ENCODE peak calls at places on chromosomes 6 and 20, in five cellular contexts. One of them, this sample, is unnamed.

GRCh38 chr20:25297141-25297905 is 49.4 kb downstream of the PYGB start:
- DNase-seq in IMR-90: no peak
- DNase-seq in CD4-positive, CD25-positive, alpha-beta regulatory T cell: no peak
- DNase-seq in heart left ventricle: no peak
- DNase-seq in Peyer's patch: no peak
- DNase-seq in this sample: no peak

GRCh38 chr6:167394820-167395219 is 69.9 kb downstream of the TTLL2 start:
- DNase-seq in heart left ventricle: no peak
- DNase-seq in IMR-90: no peak
- DNase-seq in Peyer's patch: no peak
- DNase-seq in CD4-positive, CD25-positive, alpha-beta regulatory T cell: no peak
- DNase-seq in this sample: no peak

GRCh38 chr20:5569021-5569420 is 181.2 kb upstream of the SHLD1 start:
- DNase-seq in Peyer's patch: peak
- DNase-seq in heart left ventricle: no peak
- DNase-seq in CD4-positive, CD25-positive, alpha-beta regulatory T cell: peak
- DNase-seq in IMR-90: peak
- DNase-seq in this sample: no peak

GRCh38 chr6:97074785-97075184 is 150.3 kb downstream of the KLHL32 start:
- DNase-seq in IMR-90: no peak
- DNase-seq in CD4-positive, CD25-positive, alpha-beta regulatory T cell: no peak
- DNase-seq in heart left ventricle: no peak
- DNase-seq in Peyer's patch: no peak
- DNase-seq in this sample: no peak

GRCh38 chr6:83117802-83118201 is 50.3 kb downstream of the DOP1A start:
- DNase-seq in IMR-90: no peak
- DNase-seq in CD4-positive, CD25-positive, alpha-beta regulatory T cell: no peak
- DNase-seq in Peyer's patch: no peak
- DNase-seq in heart left ventricle: no peak
- DNase-seq in this sample: no peak

GRCh38 chr20:17558154-17558940 is 11.5 kb upstream of the DSTN start:
- DNase-seq in CD4-positive, CD25-positive, alpha-beta regulatory T cell: no peak
- DNase-seq in IMR-90: peak
- DNase-seq in heart left ventricle: peak
- DNase-seq in Peyer's patch: peak
- DNase-seq in this sample: peak

GRCh38 chr6:146878564-146879343 is 280.0 kb downstream of the ADGB start:
- DNase-seq in CD4-positive, CD25-positive, alpha-beta regulatory T cell: no peak
- DNase-seq in IMR-90: no peak
- DNase-seq in heart left ventricle: no peak
- DNase-seq in Peyer's patch: peak
- DNase-seq in this sample: no peak

GRCh38 chr6:76166874-76167273 is 94.4 kb upstream of the IMPG1 start:
- DNase-seq in IMR-90: no peak
- DNase-seq in Peyer's patch: no peak
- DNase-seq in CD4-positive, CD25-positive, alpha-beta regulatory T cell: no peak
- DNase-seq in heart left ventricle: no peak
- DNase-seq in this sample: no peak

GRCh38 chr20:38651562-38651961 is 50.0 kb downstream of the ARHGAP40 start:
- DNase-seq in heart left ventricle: no peak
- DNase-seq in Peyer's patch: no peak
- DNase-seq in CD4-positive, CD25-positive, alpha-beta regulatory T cell: no peak
- DNase-seq in IMR-90: no peak
- DNase-seq in this sample: no peak

GRCh38 chr20:47660983-47661711 is 124.1 kb downstream of the SULF2 start:
- DNase-seq in heart left ventricle: no peak
- DNase-seq in CD4-positive, CD25-positive, alpha-beta regulatory T cell: no peak
- DNase-seq in IMR-90: no peak
- DNase-seq in Peyer's patch: no peak
- DNase-seq in this sample: no peak

GRCh38 chr6:44580901-44581300 is 193.4 kb downstream of the CDC5L start:
- DNase-seq in CD4-positive, CD25-positive, alpha-beta regulatory T cell: no peak
- DNase-seq in IMR-90: peak
- DNase-seq in Peyer's patch: no peak
- DNase-seq in heart left ventricle: no peak
- DNase-seq in this sample: no peak

GRCh38 chr20:21515300-21516179 is 1.7 kb upstream of the NKX2-2 start:
- DNase-seq in Peyer's patch: no peak
- DNase-seq in IMR-90: no peak
- DNase-seq in heart left ventricle: no peak
- DNase-seq in CD4-positive, CD25-positive, alpha-beta regulatory T cell: no peak
- DNase-seq in this sample: no peak

GRCh38 chr6:36383608-36384007 is 3.9 kb downstream of the ETV7 start:
- DNase-seq in IMR-90: no peak
- DNase-seq in Peyer's patch: no peak
- DNase-seq in CD4-positive, CD25-positive, alpha-beta regulatory T cell: no peak
- DNase-seq in heart left ventricle: no peak
- DNase-seq in this sample: no peak

GRCh38 chr6:68726307-68726706 is 91.2 kb downstream of the ADGRB3 start:
- DNase-seq in Peyer's patch: no peak
- DNase-seq in CD4-positive, CD25-positive, alpha-beta regulatory T cell: no peak
- DNase-seq in IMR-90: no peak
- DNase-seq in heart left ventricle: no peak
- DNase-seq in this sample: no peak

GRCh38 chr6:57173056-57173885 is 1.1 kb downstream of the BAG2 start:
- DNase-seq in CD4-positive, CD25-positive, alpha-beta regulatory T cell: no peak
- DNase-seq in IMR-90: peak
- DNase-seq in Peyer's patch: peak
- DNase-seq in heart left ventricle: peak
- DNase-seq in this sample: no peak

GRCh38 chr20:33251496-33251895 is 15.7 kb downstream of the BPIFA1 start:
- DNase-seq in CD4-positive, CD25-positive, alpha-beta regulatory T cell: no peak
- DNase-seq in heart left ventricle: no peak
- DNase-seq in Peyer's patch: no peak
- DNase-seq in IMR-90: no peak
- DNase-seq in this sample: no peak

GRCh38 chr6:125918681-125919566 is 37.6 kb upstream of the HINT3 start:
- DNase-seq in Peyer's patch: peak
- DNase-seq in IMR-90: peak
- DNase-seq in heart left ventricle: no peak
- DNase-seq in CD4-positive, CD25-positive, alpha-beta regulatory T cell: peak
- DNase-seq in this sample: peak

GRCh38 chr6:110629153-110629552 is 152.7 kb upstream of the SLC22A16 start:
- DNase-seq in Peyer's patch: no peak
- DNase-seq in heart left ventricle: no peak
- DNase-seq in CD4-positive, CD25-positive, alpha-beta regulatory T cell: no peak
- DNase-seq in IMR-90: no peak
- DNase-seq in this sample: no peak

GRCh38 chr6:142878407-142878806 is 66.6 kb downstream of the HIVEP2 start:
- DNase-seq in IMR-90: no peak
- DNase-seq in heart left ventricle: peak
- DNase-seq in CD4-positive, CD25-positive, alpha-beta regulatory T cell: no peak
- DNase-seq in Peyer's patch: no peak
- DNase-seq in this sample: no peak

GRCh38 chr6:52407467-52407866 is 12.7 kb upstream of the EFHC1 start:
- DNase-seq in Peyer's patch: no peak
- DNase-seq in IMR-90: peak
- DNase-seq in CD4-positive, CD25-positive, alpha-beta regulatory T cell: no peak
- DNase-seq in heart left ventricle: no peak
- DNase-seq in this sample: no peak

GRCh38 chr6:120147218-120147871 is 797.8 kb upstream of the MAN1A1 start:
- DNase-seq in heart left ventricle: no peak
- DNase-seq in Peyer's patch: no peak
- DNase-seq in IMR-90: no peak
- DNase-seq in CD4-positive, CD25-positive, alpha-beta regulatory T cell: no peak
- DNase-seq in this sample: no peak

GRCh38 chr6:63245908-63246307 is 34.6 kb downstream of the FKBP1C start:
- DNase-seq in heart left ventricle: no peak
- DNase-seq in Peyer's patch: no peak
- DNase-seq in CD4-positive, CD25-positive, alpha-beta regulatory T cell: no peak
- DNase-seq in IMR-90: no peak
- DNase-seq in this sample: no peak

GRCh38 chr20:44580581-44581268 is 1.7 kb upstream of the PKIG start:
- DNase-seq in Peyer's patch: no peak
- DNase-seq in heart left ventricle: no peak
- DNase-seq in CD4-positive, CD25-positive, alpha-beta regulatory T cell: no peak
- DNase-seq in IMR-90: no peak
- DNase-seq in this sample: no peak

DNA sequence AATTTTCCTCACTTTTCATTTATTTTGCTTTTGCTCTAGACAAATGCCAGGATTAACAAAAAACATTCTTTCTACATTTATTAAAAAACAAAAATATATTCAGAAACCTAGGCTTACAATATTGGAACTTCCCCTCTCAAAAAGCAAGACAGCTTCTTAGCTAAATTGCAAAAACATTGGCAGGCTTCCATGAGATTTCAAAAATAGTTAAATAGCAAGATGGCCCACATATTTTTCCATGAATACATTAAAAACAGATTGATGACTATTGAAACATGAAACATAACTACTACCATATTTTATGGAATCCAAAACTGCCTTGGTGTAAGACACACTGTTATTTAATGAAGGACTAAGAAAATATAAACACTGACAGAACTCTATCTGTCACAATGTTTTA is 92.0 kb downstream of the LY86 start:
- DNase-seq in heart left ventricle: no peak
- DNase-seq in Peyer's patch: no peak
- DNase-seq in IMR-90: no peak
- DNase-seq in CD4-positive, CD25-positive, alpha-beta regulatory T cell: no peak
- DNase-seq in this sample: no peak
- H3K27ac ChIP-seq in heart left ventricle: no peak
- H3K27ac ChIP-seq in Peyer's patch: no peak
- H3K27ac ChIP-seq in IMR-90: no peak
- H3K27ac ChIP-seq in CD4-positive, CD25-positive, alpha-beta regulatory T cell: no peak
- H3K27ac ChIP-seq in this sample: no peak

GRCh38 chr6:84739866-84740208 is 24.6 kb downstream of the TBX18 start:
- DNase-seq in Peyer's patch: no peak
- DNase-seq in IMR-90: no peak
- DNase-seq in heart left ventricle: no peak
- DNase-seq in CD4-positive, CD25-positive, alpha-beta regulatory T cell: no peak
- DNase-seq in this sample: peak
- H3K27ac ChIP-seq in Peyer's patch: no peak
- H3K27ac ChIP-seq in IMR-90: no peak
- H3K27ac ChIP-seq in heart left ventricle: no peak
- H3K27ac ChIP-seq in CD4-positive, CD25-positive, alpha-beta regulatory T cell: no peak
- H3K27ac ChIP-seq in this sample: peak

GRCh38 chr6:139313784-139314545 is 22.2 kb upstream of the TXLNB start:
- DNase-seq in heart left ventricle: no peak
- DNase-seq in Peyer's patch: no peak
- DNase-seq in CD4-positive, CD25-positive, alpha-beta regulatory T cell: no peak
- DNase-seq in IMR-90: peak
- DNase-seq in this sample: no peak
- H3K27ac ChIP-seq in heart left ventricle: no peak
- H3K27ac ChIP-seq in Peyer's patch: no peak
- H3K27ac ChIP-seq in CD4-positive, CD25-positive, alpha-beta regulatory T cell: no peak
- H3K27ac ChIP-seq in IMR-90: no peak
- H3K27ac ChIP-seq in this sample: no peak

GRCh38 chr6:16157909-16158308 is 29.0 kb downstream of the MYLIP start:
- DNase-seq in heart left ventricle: peak
- DNase-seq in Peyer's patch: no peak
- DNase-seq in IMR-90: no peak
- DNase-seq in CD4-positive, CD25-positive, alpha-beta regulatory T cell: no peak
- DNase-seq in this sample: no peak
- H3K27ac ChIP-seq in heart left ventricle: no peak
- H3K27ac ChIP-seq in Peyer's patch: no peak
- H3K27ac ChIP-seq in IMR-90: no peak
- H3K27ac ChIP-seq in CD4-positive, CD25-positive, alpha-beta regulatory T cell: no peak
- H3K27ac ChIP-seq in this sample: no peak

GRCh38 chr6:39209360-39209811 is 19.9 kb downstream of the KCNK5 start:
- DNase-seq in IMR-90: no peak
- DNase-seq in CD4-positive, CD25-positive, alpha-beta regulatory T cell: no peak
- DNase-seq in heart left ventricle: no peak
- DNase-seq in Peyer's patch: no peak
- DNase-seq in this sample: no peak
- H3K27ac ChIP-seq in IMR-90: no peak
- H3K27ac ChIP-seq in CD4-positive, CD25-positive, alpha-beta regulatory T cell: no peak
- H3K27ac ChIP-seq in heart left ventricle: no peak
- H3K27ac ChIP-seq in Peyer's patch: peak
- H3K27ac ChIP-seq in this sample: no peak

GRCh38 chr6:53718597-53719460 is 53.3 kb upstream of the KLHL31 start:
- DNase-seq in IMR-90: peak
- DNase-seq in heart left ventricle: peak
- DNase-seq in CD4-positive, CD25-positive, alpha-beta regulatory T cell: peak
- DNase-seq in Peyer's patch: peak
- DNase-seq in this sample: peak
- H3K27ac ChIP-seq in IMR-90: no peak
- H3K27ac ChIP-seq in heart left ventricle: no peak
- H3K27ac ChIP-seq in CD4-positive, CD25-positive, alpha-beta regulatory T cell: no peak
- H3K27ac ChIP-seq in Peyer's patch: no peak
- H3K27ac ChIP-seq in this sample: no peak

DNA sequence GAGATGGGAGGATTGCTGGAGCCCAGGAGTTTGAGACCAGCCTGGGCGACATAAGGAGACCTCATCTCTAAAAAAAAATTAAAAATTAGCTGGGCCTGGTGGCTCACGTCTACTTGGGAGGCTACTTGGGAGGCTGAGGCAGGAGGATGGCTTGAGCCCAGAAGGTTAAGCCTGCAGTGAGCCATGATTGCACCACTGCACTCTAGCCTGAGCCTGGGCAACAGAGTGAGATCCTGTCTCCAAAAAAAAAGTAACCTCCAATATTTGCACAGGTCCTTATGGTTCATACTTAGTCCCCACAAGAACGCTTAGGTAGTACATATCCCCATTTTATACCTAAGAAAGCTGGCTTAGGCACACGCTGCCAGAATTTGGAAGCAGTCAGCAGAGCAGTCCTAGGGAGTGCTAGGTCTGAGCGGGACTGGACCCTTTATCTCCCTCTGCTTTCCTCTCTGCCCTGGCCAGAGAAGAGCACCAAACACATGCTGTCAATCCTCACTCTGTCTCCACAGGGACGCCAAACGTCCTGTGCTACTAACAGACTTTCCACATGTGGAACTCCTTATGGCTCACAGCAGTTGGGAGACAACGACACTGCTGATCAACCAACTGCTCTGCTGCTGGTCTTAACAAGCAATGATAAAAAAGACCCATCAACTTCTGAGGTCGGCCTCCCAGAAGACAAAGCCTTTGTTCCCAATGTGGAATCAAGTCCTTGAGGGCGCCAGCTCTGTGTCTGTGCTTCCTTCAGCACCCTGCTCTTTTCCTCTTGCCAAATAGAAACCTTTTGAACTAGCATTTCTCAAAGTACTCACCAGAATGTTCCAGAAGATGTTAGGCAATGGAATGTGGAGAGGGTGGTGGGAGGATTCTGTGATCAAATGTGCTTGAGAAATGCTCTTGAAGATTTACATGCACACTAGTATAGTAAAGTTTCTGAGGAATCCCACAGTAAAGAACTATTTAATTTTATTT is 226.3 kb upstream of the DTNBP1 start:
- DNase-seq in heart left ventricle: peak
- DNase-seq in Peyer's patch: no peak
- DNase-seq in IMR-90: no peak
- DNase-seq in CD4-positive, CD25-positive, alpha-beta regulatory T cell: no peak
- DNase-seq in this sample: no peak
- H3K27ac ChIP-seq in heart left ventricle: peak
- H3K27ac ChIP-seq in Peyer's patch: no peak
- H3K27ac ChIP-seq in IMR-90: no peak
- H3K27ac ChIP-seq in CD4-positive, CD25-positive, alpha-beta regulatory T cell: no peak
- H3K27ac ChIP-seq in this sample: no peak

GRCh38 chr20:31537859-31538245 is 23.6 kb downstream of the HM13 start:
- DNase-seq in heart left ventricle: no peak
- DNase-seq in CD4-positive, CD25-positive, alpha-beta regulatory T cell: no peak
- DNase-seq in IMR-90: no peak
- DNase-seq in Peyer's patch: no peak
- DNase-seq in this sample: no peak
- H3K27ac ChIP-seq in heart left ventricle: no peak
- H3K27ac ChIP-seq in CD4-positive, CD25-positive, alpha-beta regulatory T cell: no peak
- H3K27ac ChIP-seq in IMR-90: no peak
- H3K27ac ChIP-seq in Peyer's patch: no peak
- H3K27ac ChIP-seq in this sample: peak

This sample was measured in epithelial cell of prostate.